ENCODE peak calls at places on chromosome 10, in eight cellular contexts. F is lung; G is GM19239; E is astrocyte of the spinal cord; J is AG04450; P is hepatocyte; C is activated naive CD4-positive, alpha-beta T cell treated with Interleukin-2 at 50 U/mL for 16 hours; H is Ammon's horn. W is an unnamed sample.

GRCh38 chr10:8180348-8180747 is 125.9 kb downstream of the GATA3 start:
- DNase-seq in F (no peak), G (no peak), E (no peak), J (no peak), P (no peak), C (no peak), H (no peak), W (no peak)

GRCh38 chr10:132571565-132572544 is 34.3 kb downstream of the INPP5A start:
- DNase-seq in F (peak), G (peak), E (peak), J (peak), P (peak), C (peak), H (no peak), W (no peak)

GRCh38 chr10:72083234-72084093 is 4.9 kb downstream of the SPOCK2 start:
- DNase-seq in F (no peak), G (no peak), E (no peak), J (no peak), P (no peak), C (peak), H (no peak), W (peak)

GRCh38 chr10:3902054-3902808 is 117.2 kb upstream of the KLF6 start:
- DNase-seq in F (no peak), G (peak), E (peak), J (no peak), P (peak), C (peak), H (peak), W (no peak)

GRCh38 chr10:70260259-70260658 is 23.5 kb downstream of the NPFFR1 start:
- DNase-seq in F (no peak), G (no peak), E (no peak), J (no peak), P (no peak), C (no peak), H (no peak), W (no peak)

GRCh38 chr10:35268323-35268722 is 68.0 kb upstream of the CCNY start:
- DNase-seq in F (no peak), G (no peak), E (no peak), J (no peak), P (no peak), C (no peak), H (no peak), W (no peak)

GRCh38 chr10:100802607-100803006 is 57.2 kb downstream of the PAX2 start:
- DNase-seq in F (no peak), G (no peak), E (no peak), J (no peak), P (no peak), C (no peak), H (no peak), W (no peak)

GRCh38 chr10:107653832-107654287 is 489.4 kb upstream of the SORCS1 start:
- DNase-seq in F (no peak), G (no peak), E (peak), J (no peak), P (peak), C (no peak), H (peak), W (no peak)